ENCODE peak calls at places on chromosome 6, in five cellular contexts. P is smooth muscle cell of the brain vasculature, F is SHP77, J is HS-5, G is NCI-H446. C is an unnamed sample.

GRCh38 chr6:38876470-38876869 is 161.4 kb downstream of the DNAH8 start:
- DNase-seq in P (no peak), F (no peak), J (no peak), G (no peak), C (no peak)

GRCh38 chr6:156949376-156949775 is 172.2 kb downstream of the ARID1B start:
- DNase-seq in P (peak; percentile 12), F (no peak), J (peak; percentile 34), G (no peak), C (no peak)

GRCh38 chr6:101779051-101779844 is 385.7 kb downstream of the GRIK2 start:
- DNase-seq in P (no peak), F (no peak), J (peak; percentile 49), G (no peak), C (no peak)

GRCh38 chr6:146598785-146599405 is at the start of gene ADGB:
- DNase-seq in P (peak; percentile 13), F (peak; percentile 8), J (no peak), G (peak; percentile 1), C (peak; percentile 6)

GRCh38 chr6:35503534-35503933 is 6.7 kb upstream of the TEAD3 start:
- DNase-seq in P (no peak), F (no peak), J (no peak), G (no peak), C (no peak)

GRCh38 chr6:29723666-29724588 is 693 bp downstream of the HLA-F start:
- DNase-seq in P (no peak), F (no peak), J (no peak), G (no peak), C (no peak)

GRCh38 chr6:52371656-52372151 is 9.8 kb downstream of the PAQR8 start:
- DNase-seq in P (no peak), F (no peak), J (no peak), G (no peak), C (no peak)

GRCh38 chr6:12992770-12993169 is 276.2 kb downstream of the PHACTR1 start:
- DNase-seq in P (no peak), F (no peak), J (no peak), G (no peak), C (no peak)

GRCh38 chr6:166084951-166085350 is 82.7 kb downstream of the TBXT start:
- DNase-seq in P (no peak), F (no peak), J (no peak), G (no peak), C (no peak)

C was measured in GM04503.